ENCODE peak calls at places on chromosome 9, in seven cellular contexts. One of them, this sample, is unnamed.

GRCh38 chr9:17594961-17595360 is 16.1 kb downstream of the SH3GL2 start:
- DNase-seq in fibroblast of gingiva: no peak
- DNase-seq in H7: no peak
- DNase-seq in GM23338: no peak
- DNase-seq in KBM-7: no peak
- DNase-seq in stimulated activated CD4-positive, alpha-beta T cell treated with anti-CD3 and anti-CD28 coated beads, Interleukin-1b, Interleukin-23, amount 100 ng/mL, for 4 hours: no peak
- DNase-seq in T-helper 1 cell: no peak
- DNase-seq in this sample: no peak

GRCh38 chr9:14692536-14692917 is 705 bp downstream of the ZDHHC21 start:
- DNase-seq in fibroblast of gingiva: no peak
- DNase-seq in H7: no peak
- DNase-seq in GM23338: no peak
- DNase-seq in KBM-7: peak; percentile 27
- DNase-seq in stimulated activated CD4-positive, alpha-beta T cell treated with anti-CD3 and anti-CD28 coated beads, Interleukin-1b, Interleukin-23, amount 100 ng/mL, for 4 hours: no peak
- DNase-seq in T-helper 1 cell: no peak
- DNase-seq in this sample: peak; percentile 3

GRCh38 chr9:134568756-134569155 is 72.8 kb upstream of the COL5A1 start:
- DNase-seq in fibroblast of gingiva: peak; percentile 65
- DNase-seq in H7: no peak
- DNase-seq in GM23338: no peak
- DNase-seq in KBM-7: no peak
- DNase-seq in stimulated activated CD4-positive, alpha-beta T cell treated with anti-CD3 and anti-CD28 coated beads, Interleukin-1b, Interleukin-23, amount 100 ng/mL, for 4 hours: no peak
- DNase-seq in T-helper 1 cell: no peak
- DNase-seq in this sample: no peak

GRCh38 chr9:112193562-112194288 is 18.6 kb upstream of the SUSD1 start:
- DNase-seq in fibroblast of gingiva: no peak
- DNase-seq in H7: no peak
- DNase-seq in GM23338: no peak
- DNase-seq in KBM-7: peak; percentile 43
- DNase-seq in stimulated activated CD4-positive, alpha-beta T cell treated with anti-CD3 and anti-CD28 coated beads, Interleukin-1b, Interleukin-23, amount 100 ng/mL, for 4 hours: no peak
- DNase-seq in T-helper 1 cell: no peak
- DNase-seq in this sample: no peak

GRCh38 chr9:18255747-18256146 is 218.2 kb upstream of the ADAMTSL1 start:
- DNase-seq in fibroblast of gingiva: no peak
- DNase-seq in H7: no peak
- DNase-seq in GM23338: no peak
- DNase-seq in KBM-7: no peak
- DNase-seq in stimulated activated CD4-positive, alpha-beta T cell treated with anti-CD3 and anti-CD28 coated beads, Interleukin-1b, Interleukin-23, amount 100 ng/mL, for 4 hours: no peak
- DNase-seq in T-helper 1 cell: no peak
- DNase-seq in this sample: no peak

GRCh38 chr9:75053869-75054268 is 25.8 kb upstream of the CARNMT1 start:
- DNase-seq in fibroblast of gingiva: no peak
- DNase-seq in H7: no peak
- DNase-seq in GM23338: no peak
- DNase-seq in KBM-7: no peak
- DNase-seq in stimulated activated CD4-positive, alpha-beta T cell treated with anti-CD3 and anti-CD28 coated beads, Interleukin-1b, Interleukin-23, amount 100 ng/mL, for 4 hours: no peak
- DNase-seq in T-helper 1 cell: no peak
- DNase-seq in this sample: no peak

GRCh38 chr9:135339378-135339973 is 140.1 kb upstream of the PPP1R26 start:
- DNase-seq in fibroblast of gingiva: no peak
- DNase-seq in H7: peak; percentile 71
- DNase-seq in GM23338: no peak
- DNase-seq in KBM-7: no peak
- DNase-seq in stimulated activated CD4-positive, alpha-beta T cell treated with anti-CD3 and anti-CD28 coated beads, Interleukin-1b, Interleukin-23, amount 100 ng/mL, for 4 hours: no peak
- DNase-seq in T-helper 1 cell: no peak
- DNase-seq in this sample: no peak

GRCh38 chr9:114404531-114404930 is 16.7 kb upstream of the AKNA start:
- DNase-seq in fibroblast of gingiva: no peak
- DNase-seq in H7: no peak
- DNase-seq in GM23338: no peak
- DNase-seq in KBM-7: no peak
- DNase-seq in stimulated activated CD4-positive, alpha-beta T cell treated with anti-CD3 and anti-CD28 coated beads, Interleukin-1b, Interleukin-23, amount 100 ng/mL, for 4 hours: no peak
- DNase-seq in T-helper 1 cell: no peak
- DNase-seq in this sample: no peak

GRCh38 chr9:5721279-5722087 is 92.6 kb downstream of the RIC1 start:
- DNase-seq in fibroblast of gingiva: no peak
- DNase-seq in H7: no peak
- DNase-seq in GM23338: no peak
- DNase-seq in KBM-7: no peak
- DNase-seq in stimulated activated CD4-positive, alpha-beta T cell treated with anti-CD3 and anti-CD28 coated beads, Interleukin-1b, Interleukin-23, amount 100 ng/mL, for 4 hours: no peak
- DNase-seq in T-helper 1 cell: no peak
- DNase-seq in this sample: no peak

GRCh38 chr9:87662808-87663528 is 63.0 kb upstream of the CTSL start:
- DNase-seq in fibroblast of gingiva: peak; percentile 44
- DNase-seq in H7: peak; percentile 95
- DNase-seq in GM23338: peak; percentile 94
- DNase-seq in KBM-7: peak; percentile 77
- DNase-seq in stimulated activated CD4-positive, alpha-beta T cell treated with anti-CD3 and anti-CD28 coated beads, Interleukin-1b, Interleukin-23, amount 100 ng/mL, for 4 hours: peak; percentile 67
- DNase-seq in T-helper 1 cell: no peak
- DNase-seq in this sample: peak; percentile 90

GRCh38 chr9:108186996-108187395 is 668.8 kb downstream of the ACTL7B start:
- DNase-seq in fibroblast of gingiva: peak; percentile 91
- DNase-seq in H7: no peak
- DNase-seq in GM23338: no peak
- DNase-seq in KBM-7: no peak
- DNase-seq in stimulated activated CD4-positive, alpha-beta T cell treated with anti-CD3 and anti-CD28 coated beads, Interleukin-1b, Interleukin-23, amount 100 ng/mL, for 4 hours: no peak
- DNase-seq in T-helper 1 cell: no peak
- DNase-seq in this sample: no peak

GRCh38 chr9:224540-225520 is 10.2 kb downstream of the DOCK8 start:
- DNase-seq in fibroblast of gingiva: no peak
- DNase-seq in H7: no peak
- DNase-seq in GM23338: no peak
- DNase-seq in KBM-7: peak; percentile 38
- DNase-seq in stimulated activated CD4-positive, alpha-beta T cell treated with anti-CD3 and anti-CD28 coated beads, Interleukin-1b, Interleukin-23, amount 100 ng/mL, for 4 hours: no peak
- DNase-seq in T-helper 1 cell: no peak
- DNase-seq in this sample: no peak

GRCh38 chr9:36486933-36487481 is 85.7 kb upstream of the MELK start:
- DNase-seq in fibroblast of gingiva: peak; percentile 15
- DNase-seq in H7: peak; percentile 76
- DNase-seq in GM23338: peak; percentile 60
- DNase-seq in KBM-7: peak; percentile 69
- DNase-seq in stimulated activated CD4-positive, alpha-beta T cell treated with anti-CD3 and anti-CD28 coated beads, Interleukin-1b, Interleukin-23, amount 100 ng/mL, for 4 hours: peak; percentile 33
- DNase-seq in T-helper 1 cell: peak; percentile 21
- DNase-seq in this sample: peak; percentile 47

GRCh38 chr9:73951147-73951546 is 546.0 kb upstream of the RORB start:
- DNase-seq in fibroblast of gingiva: no peak
- DNase-seq in H7: no peak
- DNase-seq in GM23338: no peak
- DNase-seq in KBM-7: no peak
- DNase-seq in stimulated activated CD4-positive, alpha-beta T cell treated with anti-CD3 and anti-CD28 coated beads, Interleukin-1b, Interleukin-23, amount 100 ng/mL, for 4 hours: no peak
- DNase-seq in T-helper 1 cell: no peak
- DNase-seq in this sample: no peak

GRCh38 chr9:1273859-1274258 is 223.7 kb downstream of the DMRT2 start:
- DNase-seq in fibroblast of gingiva: no peak
- DNase-seq in H7: peak; percentile 17
- DNase-seq in GM23338: peak; percentile 13
- DNase-seq in KBM-7: no peak
- DNase-seq in stimulated activated CD4-positive, alpha-beta T cell treated with anti-CD3 and anti-CD28 coated beads, Interleukin-1b, Interleukin-23, amount 100 ng/mL, for 4 hours: no peak
- DNase-seq in T-helper 1 cell: no peak
- DNase-seq in this sample: no peak

GRCh38 chr9:38761999-38762398 is 42.1 kb upstream of the FAM240B start:
- DNase-seq in fibroblast of gingiva: no peak
- DNase-seq in H7: no peak
- DNase-seq in GM23338: peak; percentile 13
- DNase-seq in KBM-7: no peak
- DNase-seq in stimulated activated CD4-positive, alpha-beta T cell treated with anti-CD3 and anti-CD28 coated beads, Interleukin-1b, Interleukin-23, amount 100 ng/mL, for 4 hours: no peak
- DNase-seq in T-helper 1 cell: no peak
- DNase-seq in this sample: no peak

GRCh38 chr9:94680621-94681020 is 41.3 kb upstream of the FBP1 start:
- DNase-seq in fibroblast of gingiva: no peak
- DNase-seq in H7: no peak
- DNase-seq in GM23338: no peak
- DNase-seq in KBM-7: no peak
- DNase-seq in stimulated activated CD4-positive, alpha-beta T cell treated with anti-CD3 and anti-CD28 coated beads, Interleukin-1b, Interleukin-23, amount 100 ng/mL, for 4 hours: no peak
- DNase-seq in T-helper 1 cell: no peak
- DNase-seq in this sample: no peak

GRCh38 chr9:85212209-85212608 is 529.5 kb downstream of the AGTPBP1 start:
- DNase-seq in fibroblast of gingiva: peak; percentile 8
- DNase-seq in H7: no peak
- DNase-seq in GM23338: no peak
- DNase-seq in KBM-7: no peak
- DNase-seq in stimulated activated CD4-positive, alpha-beta T cell treated with anti-CD3 and anti-CD28 coated beads, Interleukin-1b, Interleukin-23, amount 100 ng/mL, for 4 hours: no peak
- DNase-seq in T-helper 1 cell: no peak
- DNase-seq in this sample: no peak

GRCh38 chr9:124513374-124513994 is 6.3 kb upstream of the NR5A1 start:
- DNase-seq in fibroblast of gingiva: no peak
- DNase-seq in H7: peak; percentile 65
- DNase-seq in GM23338: no peak
- DNase-seq in KBM-7: peak; percentile 53
- DNase-seq in stimulated activated CD4-positive, alpha-beta T cell treated with anti-CD3 and anti-CD28 coated beads, Interleukin-1b, Interleukin-23, amount 100 ng/mL, for 4 hours: no peak
- DNase-seq in T-helper 1 cell: no peak
- DNase-seq in this sample: no peak

GRCh38 chr9:95991326-95991725 is 115.8 kb downstream of the ERCC6L2 start:
- DNase-seq in fibroblast of gingiva: no peak
- DNase-seq in H7: no peak
- DNase-seq in GM23338: no peak
- DNase-seq in KBM-7: no peak
- DNase-seq in stimulated activated CD4-positive, alpha-beta T cell treated with anti-CD3 and anti-CD28 coated beads, Interleukin-1b, Interleukin-23, amount 100 ng/mL, for 4 hours: no peak
- DNase-seq in T-helper 1 cell: no peak
- DNase-seq in this sample: no peak

GRCh38 chr9:127163409-127163808 is 41.0 kb upstream of the ANGPTL2 start:
- DNase-seq in fibroblast of gingiva: peak; percentile 65
- DNase-seq in H7: no peak
- DNase-seq in GM23338: no peak
- DNase-seq in KBM-7: peak; percentile 7
- DNase-seq in stimulated activated CD4-positive, alpha-beta T cell treated with anti-CD3 and anti-CD28 coated beads, Interleukin-1b, Interleukin-23, amount 100 ng/mL, for 4 hours: no peak
- DNase-seq in T-helper 1 cell: no peak
- DNase-seq in this sample: no peak

GRCh38 chr9:131799177-131799823 is 59.4 kb upstream of the RAPGEF1 start:
- DNase-seq in fibroblast of gingiva: no peak
- DNase-seq in H7: peak; percentile 84
- DNase-seq in GM23338: peak; percentile 88
- DNase-seq in KBM-7: peak; percentile 51
- DNase-seq in stimulated activated CD4-positive, alpha-beta T cell treated with anti-CD3 and anti-CD28 coated beads, Interleukin-1b, Interleukin-23, amount 100 ng/mL, for 4 hours: peak; percentile 55
- DNase-seq in T-helper 1 cell: no peak
- DNase-seq in this sample: peak; percentile 86

GRCh38 chr9:133199648-133200321 is 9.3 kb downstream of the OBP2B start:
- DNase-seq in fibroblast of gingiva: no peak
- DNase-seq in H7: peak; percentile 83
- DNase-seq in GM23338: peak; percentile 80
- DNase-seq in KBM-7: no peak
- DNase-seq in stimulated activated CD4-positive, alpha-beta T cell treated with anti-CD3 and anti-CD28 coated beads, Interleukin-1b, Interleukin-23, amount 100 ng/mL, for 4 hours: peak; percentile 29
- DNase-seq in T-helper 1 cell: no peak
- DNase-seq in this sample: peak; percentile 63

GRCh38 chr9:89872426-89872912 is 267.7 kb downstream of the GADD45G start:
- DNase-seq in fibroblast of gingiva: no peak
- DNase-seq in H7: no peak
- DNase-seq in GM23338: no peak
- DNase-seq in KBM-7: no peak
- DNase-seq in stimulated activated CD4-positive, alpha-beta T cell treated with anti-CD3 and anti-CD28 coated beads, Interleukin-1b, Interleukin-23, amount 100 ng/mL, for 4 hours: no peak
- DNase-seq in T-helper 1 cell: no peak
- DNase-seq in this sample: no peak